ENCODE peak calls at places on chromosome X, in eight cellular contexts. N is SJCRH30, I is AML-193, O is neural progenitor cell, G is mucosa of gallbladder, M is AG04450, U is retina, D is left cardiac atrium. V is an unnamed sample.

GRCh38 chrX:10433296-10433965 is 187.0 kb downstream of the MID1 start:
- DNase-seq in N (peak), I (no peak), O (no peak), G (no peak), M (no peak), U (peak), D (no peak), V (no peak)

GRCh38 chrX:115437841-115438240 is 123.1 kb upstream of the PLS3 start:
- DNase-seq in N (no peak), I (no peak), O (no peak), G (no peak), M (no peak), U (no peak), D (no peak), V (no peak)

GRCh38 chrX:44529315-44529714 is 13.3 kb downstream of the FUNDC1 start:
- DNase-seq in N (no peak), I (no peak), O (no peak), G (no peak), M (no peak), U (no peak), D (no peak), V (no peak)

GRCh38 chrX:29852767-29853166 is 362.6 kb upstream of the MAGEB2 start:
- DNase-seq in N (no peak), I (no peak), O (no peak), G (no peak), M (no peak), U (no peak), D (no peak), V (no peak)

GRCh38 chrX:12159799-12160198 is 21.5 kb downstream of the FRMPD4 start:
- DNase-seq in N (no peak), I (no peak), O (no peak), G (no peak), M (no peak), U (no peak), D (no peak), V (no peak)

GRCh38 chrX:10725071-10725470 is 104.7 kb upstream of the MID1 start:
- DNase-seq in N (no peak), I (no peak), O (peak), G (no peak), M (no peak), U (no peak), D (no peak), V (peak)

GRCh38 chrX:11380187-11380586 is 87.0 kb downstream of the AMELX start:
- DNase-seq in N (no peak), I (no peak), O (no peak), G (no peak), M (no peak), U (no peak), D (no peak), V (peak)

GRCh38 chrX:153474266-153474665 is 3.9 kb upstream of the HAUS7 start:
- DNase-seq in N (no peak), I (no peak), O (no peak), G (no peak), M (no peak), U (no peak), D (no peak), V (peak)

GRCh38 chrX:15072880-15073279 is 197.0 kb downstream of the ASB9 start:
- DNase-seq in N (no peak), I (no peak), O (no peak), G (no peak), M (no peak), U (no peak), D (no peak), V (no peak)

GRCh38 chrX:12118134-12118533 is 20.1 kb upstream of the FRMPD4 start:
- DNase-seq in N (no peak), I (no peak), O (no peak), G (no peak), M (no peak), U (no peak), D (no peak), V (peak)

GRCh38 chrX:81890476-81890875 is 688.6 kb downstream of the SH3BGRL start:
- DNase-seq in N (peak), I (no peak), O (no peak), G (no peak), M (no peak), U (no peak), D (no peak), V (no peak)

GRCh38 chrX:129472116-129472515 is 51.2 kb downstream of the SMARCA1 start:
- DNase-seq in N (no peak), I (no peak), O (no peak), G (no peak), M (no peak), U (no peak), D (no peak), V (peak)

GRCh38 chrX:1307626-1308340 is 28.8 kb upstream of the IL3RA start:
- DNase-seq in N (no peak), I (no peak), O (no peak), G (no peak), M (no peak), U (no peak), D (no peak), V (no peak)

GRCh38 chrX:39772057-39772832 is 325.5 kb downstream of the BCOR start:
- DNase-seq in N (peak), I (peak), O (no peak), G (peak), M (no peak), U (no peak), D (no peak), V (no peak)

GRCh38 chrX:71619193-71619592 is 882 bp upstream of the CXCR3 start:
- DNase-seq in N (no peak), I (no peak), O (no peak), G (no peak), M (no peak), U (no peak), D (no peak), V (no peak)

GRCh38 chrX:111467896-111468295 is 43.5 kb upstream of the SERTM2 start:
- DNase-seq in N (no peak), I (no peak), O (no peak), G (peak), M (no peak), U (no peak), D (peak), V (no peak)

GRCh38 chrX:40176979-40177430 is 79.2 kb upstream of the BCOR start:
- DNase-seq in N (no peak), I (no peak), O (peak), G (no peak), M (no peak), U (peak), D (peak), V (no peak)

GRCh38 chrX:115650449-115650848 is 89.5 kb downstream of the PLS3 start:
- DNase-seq in N (no peak), I (no peak), O (no peak), G (no peak), M (no peak), U (no peak), D (no peak), V (no peak)

GRCh38 chrX:19705196-19705769 is 182.1 kb downstream of the SH3KBP1 start:
- DNase-seq in N (no peak), I (no peak), O (no peak), G (no peak), M (no peak), U (no peak), D (no peak), V (peak)

GRCh38 chrX:38215141-38215540 is 5.5 kb downstream of the SRPX start:
- DNase-seq in N (peak), I (no peak), O (no peak), G (no peak), M (no peak), U (peak), D (no peak), V (no peak)

GRCh38 chrX:141314441-141314840 is 72.1 kb upstream of the SPANXC start:
- DNase-seq in N (no peak), I (no peak), O (no peak), G (no peak), M (no peak), U (no peak), D (no peak), V (no peak)

GRCh38 chrX:38935561-38935960 is 134.3 kb downstream of the MID1IP1 start:
- DNase-seq in N (no peak), I (no peak), O (no peak), G (no peak), M (no peak), U (no peak), D (no peak), V (no peak)

V was measured in trophoblast cell.